ENCODE peak calls at places on chromosomes 3 and 15, in ten cellular contexts. X, L, A, K, O, G, E, I, U and W are unnamed samples.

GRCh38 chr15:68982976-68983550 is 31.4 kb upstream of the NOX5 start:
- DNase-seq in A (no peak), K (no peak), X (no peak), L (no peak), E (no peak), U (no peak), G (no peak), I (no peak), O (no peak), W (no peak)

GRCh38 chr3:13615019-13615528 is 66.1 kb downstream of the FBLN2 start:
- DNase-seq in A (no peak), X (no peak), E (no peak), K (no peak), U (no peak), G (no peak), O (no peak), I (no peak), L (no peak), W (no peak)

GRCh38 chr3:86954226-86954625 is 36.7 kb downstream of the VGLL3 start:
- DNase-seq in U (no peak), X (no peak), A (no peak), O (no peak), L (no peak), I (no peak), E (no peak), G (no peak), K (no peak), W (no peak)

GRCh38 chr3:75272708-75273107 is 391.4 kb upstream of the FRG2C start:
- DNase-seq in O (no peak), X (no peak), U (no peak), I (no peak), K (no peak), G (no peak), L (no peak), E (no peak), A (no peak), W (peak)

GRCh38 chr3:119913021-119913420 is 131.1 kb downstream of the NR1I2 start:
- DNase-seq in U (no peak), A (no peak), G (no peak), O (no peak), K (no peak), X (no peak), I (no peak), E (no peak), L (no peak), W (peak)

GRCh38 chr3:184982058-184982457 is 170.1 kb downstream of the VPS8 start:
- DNase-seq in U (no peak), X (no peak), L (no peak), K (no peak), O (no peak), A (no peak), E (no peak), G (no peak), I (no peak), W (no peak)

GRCh38 chr3:53144446-53144845 is 14.2 kb upstream of the RFT1 start:
- DNase-seq in K (no peak), I (no peak), X (no peak), G (no peak), E (no peak), L (no peak), U (no peak), A (no peak), O (no peak), W (no peak)

GRCh38 chr3:74605437-74605836 is 9.0 kb downstream of the CNTN3 start:
- DNase-seq in L (no peak), E (no peak), O (no peak), U (no peak), G (no peak), X (no peak), I (no peak), A (no peak), K (no peak), W (no peak)

GRCh38 chr3:17514597-17514996 is 227.8 kb downstream of the TBC1D5 start:
- DNase-seq in O (no peak), X (no peak), I (no peak), E (no peak), U (no peak), K (no peak), G (no peak), L (no peak), A (no peak), W (no peak)

GRCh38 chr3:141979050-141979671 is 102.7 kb downstream of the ATP1B3 start:
- DNase-seq in O (no peak), K (no peak), E (no peak), U (no peak), I (no peak), X (no peak), L (no peak), G (no peak), A (peak), W (peak)